ENCODE peak calls at places on chromosomes 3 and 15, in four cellular contexts. P is right lobe of liver, N is left lung, Z is Peyer's patch. A is an unnamed sample.

GRCh38 chr3:12235691-12236090 is 53.2 kb upstream of the PPARG start:
- DNase-seq in P (no peak), N (no peak), Z (no peak), A (no peak)

GRCh38 chr3:152574461-152575079 is 260.4 kb upstream of the P2RY1 start:
- DNase-seq in P (no peak), N (no peak), Z (peak; percentile 71), A (no peak)

GRCh38 chr15:63000706-63001105 is 41.8 kb upstream of the TPM1 start:
- DNase-seq in P (no peak), N (no peak), Z (peak; percentile 24), A (no peak)

GRCh38 chr15:38202356-38202755 is 50.3 kb upstream of the SPRED1 start:
- DNase-seq in P (no peak), N (no peak), Z (peak; percentile 50), A (no peak)

GRCh38 chr3:187804120-187805106 is 59.1 kb upstream of the BCL6 start:
- DNase-seq in P (no peak), N (no peak), Z (no peak), A (no peak)

GRCh38 chr3:58356054-58356453 is 23.4 kb downstream of the PXK start:
- DNase-seq in P (no peak), N (no peak), Z (peak; percentile 69), A (no peak)

GRCh38 chr3:96201463-96201862 is 612.9 kb upstream of the EPHA6 start:
- DNase-seq in P (no peak), N (no peak), Z (no peak), A (no peak)

GRCh38 chr15:68542348-68542747 is 36.4 kb upstream of the CORO2B start:
- DNase-seq in P (no peak), N (no peak), Z (no peak), A (no peak)

GRCh38 chr3:156495816-156496215 is 59.1 kb downstream of the SSR3 start:
- DNase-seq in P (no peak), N (no peak), Z (no peak), A (no peak)

GRCh38 chr15:99429681-99430081 is 136.1 kb upstream of the MEF2A start:
- DNase-seq in P (peak; percentile 27), N (peak; percentile 28), Z (peak; percentile 13), A (peak; percentile 33)

GRCh38 chr3:48086736-48087470 is 70.7 kb upstream of the MAP4 start:
- DNase-seq in P (no peak), N (no peak), Z (no peak), A (no peak)

GRCh38 chr3:24242012-24242698 is 252.5 kb downstream of the THRB start:
- DNase-seq in P (no peak), N (no peak), Z (no peak), A (no peak)

GRCh38 chr3:187739125-187739560 is 6.1 kb downstream of the BCL6 start:
- DNase-seq in P (no peak), N (no peak), Z (no peak), A (no peak)

GRCh38 chr3:141710888-141711616 is 27.0 kb upstream of the RNF7 start:
- DNase-seq in P (no peak), N (no peak), Z (no peak), A (no peak)

GRCh38 chr3:134311265-134311664 is 60.6 kb upstream of the RYK start:
- DNase-seq in P (no peak), N (no peak), Z (no peak), A (no peak)

GRCh38 chr15:47409601-47410000 is 307.7 kb upstream of the SEMA6D start:
- DNase-seq in P (no peak), N (no peak), Z (no peak), A (no peak)

GRCh38 chr3:157475921-157476395 is 27.3 kb downstream of the VEPH1 start:
- DNase-seq in P (no peak), N (no peak), Z (no peak), A (no peak)

DNA sequence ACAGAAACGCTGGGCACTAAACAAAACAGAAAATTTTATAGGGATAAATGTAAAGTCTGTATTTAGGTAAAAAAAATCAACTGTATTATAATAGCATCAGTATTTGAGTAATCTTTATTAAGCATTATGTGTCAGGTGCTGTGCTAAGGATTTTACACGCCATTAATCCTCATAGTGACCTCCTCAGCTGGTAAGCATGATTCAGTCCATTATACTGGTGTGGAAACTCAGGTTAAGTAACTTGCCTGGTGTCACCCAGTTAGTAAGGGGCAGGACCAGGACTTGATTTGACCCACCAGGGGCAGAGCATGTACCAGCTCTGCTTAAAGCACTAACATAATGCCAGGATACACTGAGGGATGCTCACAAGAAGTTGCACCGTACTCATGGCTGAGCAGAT is 4.8 kb downstream of the MYO5C start:
- DNase-seq in P (no peak), N (no peak), Z (no peak), A (no peak)
- H3K4me1 ChIP-seq in P (no peaks in the 10 kb centered on the region), N (no peaks in the 10 kb centered on the region), Z (peaks cover 10% of the 10 kb centered on the region), A (peaks cover 34% of the 10 kb centered on the region)

GRCh38 chr15:89366656-89367393 is 32.2 kb upstream of the POLG start:
- DNase-seq in P (no peak), N (no peak), Z (no peak), A (peak; percentile 49)

GRCh38 chr15:89369548-89369947 is 34.9 kb upstream of the POLG start:
- DNase-seq in P (no peak), N (no peak), Z (no peak), A (no peak)

GRCh38 chr15:89368566-89369223 is 34.1 kb upstream of the POLG start:
- DNase-seq in P (no peak), N (no peak), Z (no peak), A (no peak)

GRCh38 chr15:89365457-89366055 is 30.9 kb upstream of the POLG start:
- DNase-seq in P (no peak), N (no peak), Z (no peak), A (peak; percentile 68)

DNA sequence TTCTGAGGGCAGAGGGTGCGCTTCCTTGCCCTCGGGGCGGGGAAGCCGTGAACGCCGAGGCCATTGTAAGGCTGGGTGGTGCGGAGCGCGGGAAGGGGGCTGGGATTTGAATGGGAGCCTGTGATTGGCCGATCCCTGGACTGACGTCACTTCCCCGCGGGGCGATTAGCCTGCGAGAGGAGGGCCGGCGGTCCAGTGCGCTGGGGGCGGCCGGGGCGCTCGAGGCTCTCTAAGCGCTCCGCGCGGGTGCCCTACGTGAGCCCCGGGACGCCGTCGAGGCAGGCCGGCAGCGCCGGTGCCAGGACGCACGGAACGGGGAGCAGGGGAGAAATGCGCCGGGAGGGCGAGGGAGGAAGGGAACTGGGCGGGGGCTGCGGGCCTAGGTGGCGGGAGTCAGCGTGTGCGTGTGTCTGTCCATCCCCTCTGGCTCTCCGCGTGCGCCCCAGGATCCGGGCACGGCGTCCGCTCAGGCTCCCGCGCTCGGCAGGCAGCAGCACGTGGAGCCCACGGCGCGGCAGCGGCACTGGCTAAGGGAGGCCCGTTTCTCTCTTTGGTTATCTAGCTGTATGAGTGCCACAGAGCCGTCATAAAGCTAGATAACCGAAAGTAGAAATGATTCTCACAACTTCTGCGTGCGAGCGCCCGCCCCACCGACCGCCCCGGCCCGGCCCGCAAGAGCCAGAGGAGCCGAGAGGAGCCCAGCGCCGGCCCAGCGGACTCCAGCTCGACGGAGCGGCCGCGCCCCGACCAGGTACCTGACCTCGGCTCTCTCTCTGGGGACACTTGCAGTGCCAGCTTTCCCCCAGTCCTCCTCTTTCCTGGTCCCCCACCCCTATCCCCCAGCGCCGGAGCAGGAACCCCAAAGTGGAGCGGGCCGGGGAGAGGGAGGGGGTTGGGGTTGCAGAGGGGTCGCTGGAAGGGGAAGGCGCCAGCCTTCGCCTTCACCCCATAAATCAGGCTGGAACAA is 33.1 kb upstream of the POLG start:
- DNase-seq in P (no peak), N (no peak), Z (no peak), A (peak; percentile 86)
- H3K9me3 ChIP-seq in P (no peaks in the 10 kb centered on the region), N (no peaks in the 10 kb centered on the region), Z (no peaks in the 10 kb centered on the region), A (no peaks in the 10 kb centered on the region)

GRCh38 chr3:158782283-158782682 is 19.6 kb upstream of the MFSD1 start:
- DNase-seq in P (no peak), N (no peak), Z (no peak), A (no peak)
- H3K4me1 ChIP-seq in P (no peaks in the 10 kb centered on the region), N (peaks cover 13% of the 10 kb centered on the region), Z (no peaks in the 10 kb centered on the region), A (no peaks in the 10 kb centered on the region)

GRCh38 chr3:137764001-137764433 is at the start of gene SOX14:
- DNase-seq in P (peak; percentile 59), N (peak; percentile 64), Z (no peak), A (no peak)

GRCh38 chr3:137763594-137763938 is 549 bp upstream of the SOX14 start:
- DNase-seq in P (no peak), N (no peak), Z (no peak), A (no peak)

GRCh38 chr3:137766069-137766960 is 2.2 kb downstream of the SOX14 start:
- DNase-seq in P (no peak), N (no peak), Z (no peak), A (no peak)

GRCh38 chr3:137764563-137765309 is 621 bp downstream of the SOX14 start:
- DNase-seq in P (no peak), N (no peak), Z (no peak), A (no peak)

GRCh38 chr3:137765310-137766033 is 1.4 kb downstream of the SOX14 start:
- DNase-seq in P (no peak), N (no peak), Z (no peak), A (no peak)
- H3K9me3 ChIP-seq in P (no peaks in the 10 kb centered on the region), N (no peaks in the 10 kb centered on the region), Z (no peaks in the 10 kb centered on the region), A (no peaks in the 10 kb centered on the region)

A was measured in RWPE2.